ENCODE peak calls at places on chromosomes 4 and X, in four cellular contexts. One of them, this sample, is unnamed.

GRCh38 chr4:85741921-85742591 is 267.1 kb downstream of the ARHGAP24 start:
- DNase-seq in upper lobe of left lung: no peak
- DNase-seq in tibial nerve: no peak
- DNase-seq in breast epithelium: no peak
- DNase-seq in this sample: no peak

GRCh38 chr4:176534566-176534965 is 214.8 kb downstream of the SPCS3 start:
- DNase-seq in tibial nerve: no peak
- DNase-seq in upper lobe of left lung: no peak
- DNase-seq in breast epithelium: no peak
- DNase-seq in this sample: no peak

GRCh38 chr4:38466401-38466800 is 197.6 kb upstream of the KLF3 start:
- DNase-seq in upper lobe of left lung: no peak
- DNase-seq in breast epithelium: no peak
- DNase-seq in tibial nerve: no peak
- DNase-seq in this sample: peak

GRCh38 chr4:42865572-42866189 is 26.8 kb upstream of the GRXCR1 start:
- DNase-seq in upper lobe of left lung: no peak
- DNase-seq in tibial nerve: peak
- DNase-seq in breast epithelium: no peak
- DNase-seq in this sample: no peak

GRCh38 chrX:37745354-37745753 is 34.5 kb upstream of the CYBB start:
- DNase-seq in breast epithelium: peak
- DNase-seq in tibial nerve: peak
- DNase-seq in upper lobe of left lung: no peak
- DNase-seq in this sample: no peak

GRCh38 chrX:48936429-48937064 is 17.7 kb upstream of the PIM2 start:
- DNase-seq in tibial nerve: no peak
- DNase-seq in upper lobe of left lung: no peak
- DNase-seq in breast epithelium: no peak
- DNase-seq in this sample: no peak

GRCh38 chr4:40264497-40264896 is 67.7 kb downstream of the RHOH start:
- DNase-seq in upper lobe of left lung: no peak
- DNase-seq in breast epithelium: no peak
- DNase-seq in tibial nerve: no peak
- DNase-seq in this sample: no peak

GRCh38 chrX:81168391-81168790 is 33.3 kb downstream of the HMGN5 start:
- DNase-seq in upper lobe of left lung: no peak
- DNase-seq in tibial nerve: no peak
- DNase-seq in breast epithelium: no peak
- DNase-seq in this sample: no peak

GRCh38 chr4:1211951-1212545 is 36.9 kb downstream of the CTBP1 start:
- DNase-seq in upper lobe of left lung: peak
- DNase-seq in tibial nerve: no peak
- DNase-seq in breast epithelium: no peak
- DNase-seq in this sample: no peak

GRCh38 chr4:181254771-181255170 is 988.4 kb upstream of the TENM3 start:
- DNase-seq in tibial nerve: no peak
- DNase-seq in breast epithelium: no peak
- DNase-seq in upper lobe of left lung: no peak
- DNase-seq in this sample: no peak

GRCh38 chr4:48858130-48858529 is 27.2 kb downstream of the OCIAD1 start:
- DNase-seq in tibial nerve: no peak
- DNase-seq in breast epithelium: no peak
- DNase-seq in upper lobe of left lung: no peak
- DNase-seq in this sample: no peak

GRCh38 chr4:67682266-67682665 is 18.7 kb downstream of the UBA6 start:
- DNase-seq in tibial nerve: no peak
- DNase-seq in upper lobe of left lung: no peak
- DNase-seq in breast epithelium: no peak
- DNase-seq in this sample: no peak

GRCh38 chr4:74161676-74162450 is 3.9 kb downstream of the MTHFD2L start:
- DNase-seq in tibial nerve: no peak
- DNase-seq in breast epithelium: no peak
- DNase-seq in upper lobe of left lung: no peak
- DNase-seq in this sample: no peak

GRCh38 chr4:123559955-123560669 is 163.5 kb downstream of the SPRY1 start:
- DNase-seq in upper lobe of left lung: no peak
- DNase-seq in breast epithelium: no peak
- DNase-seq in tibial nerve: no peak
- DNase-seq in this sample: no peak

GRCh38 chr4:38803833-38804653 is 548 bp downstream of the TLR1 start:
- DNase-seq in upper lobe of left lung: no peak
- DNase-seq in breast epithelium: no peak
- DNase-seq in tibial nerve: no peak
- DNase-seq in this sample: no peak

GRCh38 chr4:53055716-53056413 is 193.7 kb downstream of the RASL11B start:
- DNase-seq in upper lobe of left lung: no peak
- DNase-seq in tibial nerve: no peak
- DNase-seq in breast epithelium: no peak
- DNase-seq in this sample: no peak

GRCh38 chr4:73341454-73341853 is 62.6 kb upstream of the ALB start:
- DNase-seq in upper lobe of left lung: no peak
- DNase-seq in breast epithelium: peak
- DNase-seq in tibial nerve: no peak
- DNase-seq in this sample: no peak

GRCh38 chr4:187236491-187236890 is 512.8 kb upstream of the FAT1 start:
- DNase-seq in tibial nerve: no peak
- DNase-seq in upper lobe of left lung: no peak
- DNase-seq in breast epithelium: no peak
- DNase-seq in this sample: no peak

GRCh38 chr4:109411964-109412363 is 21.7 kb upstream of the SEC24B start:
- DNase-seq in breast epithelium: no peak
- DNase-seq in tibial nerve: no peak
- DNase-seq in upper lobe of left lung: no peak
- DNase-seq in this sample: no peak

GRCh38 chr4:7842384-7843279 is 97.0 kb downstream of the AFAP1 start:
- DNase-seq in tibial nerve: no peak
- DNase-seq in upper lobe of left lung: peak
- DNase-seq in breast epithelium: peak
- DNase-seq in this sample: peak

GRCh38 chrX:132463411-132463810 is 25.4 kb downstream of the MBNL3 start:
- DNase-seq in breast epithelium: no peak
- DNase-seq in upper lobe of left lung: no peak
- DNase-seq in tibial nerve: no peak
- DNase-seq in this sample: no peak

GRCh38 chrX:119617511-119618164 is 11.4 kb upstream of the NKRF start:
- DNase-seq in upper lobe of left lung: no peak
- DNase-seq in tibial nerve: no peak
- DNase-seq in breast epithelium: no peak
- DNase-seq in this sample: no peak

GRCh38 chr4:1055721-1056590 is 44.5 kb downstream of the FGFRL1 start:
- DNase-seq in upper lobe of left lung: peak
- DNase-seq in tibial nerve: no peak
- DNase-seq in breast epithelium: peak
- DNase-seq in this sample: no peak

GRCh38 chr4:159341486-159341885 is 238.6 kb downstream of the RAPGEF2 start:
- DNase-seq in upper lobe of left lung: no peak
- DNase-seq in breast epithelium: no peak
- DNase-seq in tibial nerve: no peak
- DNase-seq in this sample: no peak

GRCh38 chr4:182177166-182177565 is 66.0 kb upstream of the TENM3 start:
- DNase-seq in tibial nerve: no peak
- DNase-seq in breast epithelium: no peak
- DNase-seq in upper lobe of left lung: no peak
- DNase-seq in this sample: no peak

GRCh38 chrX:11755724-11756123 is 2.3 kb upstream of the MSL3 start:
- DNase-seq in tibial nerve: no peak
- DNase-seq in upper lobe of left lung: no peak
- DNase-seq in breast epithelium: no peak
- DNase-seq in this sample: no peak

GRCh38 chr4:34198966-34199365 is 2045.3 kb downstream of the ARAP2 start:
- DNase-seq in tibial nerve: no peak
- DNase-seq in upper lobe of left lung: no peak
- DNase-seq in breast epithelium: no peak
- DNase-seq in this sample: no peak

GRCh38 chr4:42464550-42465124 is 67.3 kb downstream of the SHISA3 start:
- DNase-seq in breast epithelium: no peak
- DNase-seq in upper lobe of left lung: no peak
- DNase-seq in tibial nerve: no peak
- DNase-seq in this sample: no peak

GRCh38 chrX:2719774-2720447 is 28.8 kb downstream of the CD99 start:
- DNase-seq in breast epithelium: no peak
- DNase-seq in upper lobe of left lung: no peak
- DNase-seq in tibial nerve: no peak
- DNase-seq in this sample: no peak

GRCh38 chrX:145729635-145730034 is 88.0 kb upstream of the SLITRK2 start:
- DNase-seq in tibial nerve: no peak
- DNase-seq in upper lobe of left lung: no peak
- DNase-seq in breast epithelium: no peak
- DNase-seq in this sample: no peak

GRCh38 chr4:73844352-73844751 is 7.9 kb downstream of the CXCL6 start:
- DNase-seq in tibial nerve: no peak
- DNase-seq in breast epithelium: no peak
- DNase-seq in upper lobe of left lung: no peak
- DNase-seq in this sample: no peak

GRCh38 chrX:18931972-18932371 is 51.9 kb downstream of the PHKA2 start:
- DNase-seq in tibial nerve: no peak
- DNase-seq in upper lobe of left lung: no peak
- DNase-seq in breast epithelium: no peak
- DNase-seq in this sample: no peak

GRCh38 chrX:72306851-72307645 is 1.3 kb upstream of the CITED1 start:
- DNase-seq in upper lobe of left lung: peak
- DNase-seq in breast epithelium: peak
- DNase-seq in tibial nerve: peak
- DNase-seq in this sample: no peak

GRCh38 chr4:136741468-136741867 is 790.8 kb downstream of the PCDH18 start:
- DNase-seq in tibial nerve: no peak
- DNase-seq in breast epithelium: no peak
- DNase-seq in upper lobe of left lung: no peak
- DNase-seq in this sample: no peak

GRCh38 chr4:166318810-166319525 is 445.9 kb downstream of the TLL1 start:
- DNase-seq in breast epithelium: no peak
- DNase-seq in upper lobe of left lung: no peak
- DNase-seq in tibial nerve: no peak
- DNase-seq in this sample: no peak

GRCh38 chr4:3196670-3197359 is 52.1 kb upstream of the MSANTD1 start:
- DNase-seq in upper lobe of left lung: no peak
- DNase-seq in tibial nerve: no peak
- DNase-seq in breast epithelium: no peak
- DNase-seq in this sample: no peak

GRCh38 chr4:25814323-25814722 is 48.5 kb downstream of the SEL1L3 start:
- DNase-seq in upper lobe of left lung: no peak
- DNase-seq in breast epithelium: no peak
- DNase-seq in tibial nerve: peak
- DNase-seq in this sample: no peak

GRCh38 chr4:80036949-80037348 is 36.1 kb downstream of the ANTXR2 start:
- DNase-seq in upper lobe of left lung: no peak
- DNase-seq in tibial nerve: no peak
- DNase-seq in breast epithelium: no peak
- DNase-seq in this sample: no peak
- H3K27ac ChIP-seq in upper lobe of left lung: peak
- H3K27ac ChIP-seq in tibial nerve: peak
- H3K27ac ChIP-seq in breast epithelium: peak
- H3K27ac ChIP-seq in this sample: peak

GRCh38 chr4:75696551-75696950 is 23.3 kb upstream of the G3BP2 start:
- DNase-seq in breast epithelium: no peak
- DNase-seq in upper lobe of left lung: no peak
- DNase-seq in tibial nerve: no peak
- DNase-seq in this sample: no peak

GRCh38 chr4:75698963-75699228 is 25.5 kb upstream of the USO1 start:
- DNase-seq in breast epithelium: no peak
- DNase-seq in upper lobe of left lung: no peak
- DNase-seq in tibial nerve: no peak
- DNase-seq in this sample: no peak

GRCh38 chr4:75696036-75696435 is 22.8 kb upstream of the G3BP2 start:
- DNase-seq in upper lobe of left lung: no peak
- DNase-seq in tibial nerve: no peak
- DNase-seq in breast epithelium: no peak
- DNase-seq in this sample: no peak

GRCh38 chr4:75699299-75699698 is 25.1 kb upstream of the USO1 start:
- DNase-seq in upper lobe of left lung: no peak
- DNase-seq in breast epithelium: no peak
- DNase-seq in tibial nerve: no peak
- DNase-seq in this sample: no peak

GRCh38 chr4:75698162-75698962 is 25.2 kb upstream of the G3BP2 start:
- DNase-seq in tibial nerve: no peak
- DNase-seq in breast epithelium: no peak
- DNase-seq in upper lobe of left lung: no peak
- DNase-seq in this sample: no peak
- TF ChIP-seq POLR2A in tibial nerve: no peak
- TF ChIP-seq POLR2A in breast epithelium: no peak
- TF ChIP-seq POLR2A in upper lobe of left lung: no peak
- TF ChIP-seq POLR2A in this sample: no peak

GRCh38 chr4:15001248-15001824 is 945 bp upstream of the CPEB2 start:
- DNase-seq in tibial nerve: peak
- DNase-seq in upper lobe of left lung: no peak
- DNase-seq in breast epithelium: peak
- DNase-seq in this sample: peak
- TF ChIP-seq CTCF in tibial nerve: no peak
- TF ChIP-seq CTCF in upper lobe of left lung: no peak
- TF ChIP-seq CTCF in breast epithelium: no peak
- TF ChIP-seq CTCF in this sample: no peak

GRCh38 chr4:140237616-140238352 is 83.8 kb upstream of the MAML3 start:
- DNase-seq in tibial nerve: peak
- DNase-seq in breast epithelium: peak
- DNase-seq in upper lobe of left lung: peak
- DNase-seq in this sample: no peak
- H3K27ac ChIP-seq in tibial nerve: peak
- H3K27ac ChIP-seq in breast epithelium: peak
- H3K27ac ChIP-seq in upper lobe of left lung: peak
- H3K27ac ChIP-seq in this sample: peak

GRCh38 chrX:109345866-109346265 is 136.0 kb downstream of the GUCY2F start:
- DNase-seq in upper lobe of left lung: no peak
- DNase-seq in breast epithelium: no peak
- DNase-seq in tibial nerve: no peak
- DNase-seq in this sample: no peak
- TF ChIP-seq POLR2A in upper lobe of left lung: no peak
- TF ChIP-seq POLR2A in breast epithelium: no peak
- TF ChIP-seq POLR2A in tibial nerve: no peak
- TF ChIP-seq POLR2A in this sample: no peak

GRCh38 chr4:133147922-133148689 is 988 bp upstream of the PCDH10 start:
- DNase-seq in breast epithelium: no peak
- DNase-seq in upper lobe of left lung: peak
- DNase-seq in tibial nerve: no peak
- DNase-seq in this sample: no peak
- TF ChIP-seq CTCF in breast epithelium: no peak
- TF ChIP-seq CTCF in upper lobe of left lung: no peak
- TF ChIP-seq CTCF in tibial nerve: no peak
- TF ChIP-seq CTCF in this sample: no peak

GRCh38 chr4:151674804-151675290 is 86.0 kb downstream of the GATB start:
- DNase-seq in breast epithelium: peak
- DNase-seq in tibial nerve: no peak
- DNase-seq in upper lobe of left lung: peak
- DNase-seq in this sample: no peak
- H3K27ac ChIP-seq in breast epithelium: peak
- H3K27ac ChIP-seq in tibial nerve: peak
- H3K27ac ChIP-seq in upper lobe of left lung: no peak
- H3K27ac ChIP-seq in this sample: peak

DNA sequence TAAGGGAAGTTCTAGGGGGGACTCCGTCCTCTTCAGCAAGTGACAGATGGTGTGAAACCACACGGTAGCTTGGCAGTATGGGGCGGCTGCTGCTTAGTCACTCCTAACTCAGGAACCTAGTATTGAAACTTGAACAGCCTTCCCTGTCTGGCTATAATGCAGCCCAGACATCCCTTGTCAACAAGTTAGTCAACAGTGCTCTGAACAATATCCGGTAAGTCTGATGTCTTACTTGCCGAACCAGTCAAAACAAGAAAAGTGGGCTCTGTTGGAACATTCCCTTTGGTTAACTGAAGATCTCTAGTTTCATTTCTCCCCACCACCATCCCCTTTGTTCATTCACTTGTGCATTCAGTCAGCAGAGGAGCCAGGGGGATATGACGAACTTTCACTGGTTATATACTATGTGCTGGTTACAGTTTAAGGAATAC is 18.7 kb upstream of the CXCL13 start:
- DNase-seq in tibial nerve: no peak
- DNase-seq in breast epithelium: no peak
- DNase-seq in upper lobe of left lung: no peak
- DNase-seq in this sample: no peak
- TF ChIP-seq POLR2A in tibial nerve: no peak
- TF ChIP-seq POLR2A in breast epithelium: no peak
- TF ChIP-seq POLR2A in upper lobe of left lung: no peak
- TF ChIP-seq POLR2A in this sample: no peak

This sample was measured in esophagus muscularis mucosa.